ENCODE peak calls at places on chromosomes 6 and 20, in six cellular contexts. One of them, this sample, is unnamed.

GRCh38 chr6:148240463-148240845 is 102.2 kb upstream of the SASH1 start:
- DNase-seq in T follicular helper cell: no peak
- DNase-seq in left ventricle myocardium superior: peak
- DNase-seq in stimulated activated CD4-positive, alpha-beta T cell treated with anti-CD3 and anti-CD28 coated beads, Interleukin-2, amount 100 ng/mL, for 4 hours: no peak
- DNase-seq in neural crest cell: no peak
- DNase-seq in activated gamma-delta T cell treated with anti-CD3 and anti-CD28 coated beads, Interleukin-2, amount 50 U/mL, for 16 hours: no peak
- DNase-seq in this sample: no peak

GRCh38 chr20:58618694-58619540 is 32.2 kb upstream of the STX16 start:
- DNase-seq in stimulated activated CD4-positive, alpha-beta T cell treated with anti-CD3 and anti-CD28 coated beads, Interleukin-2, amount 100 ng/mL, for 4 hours: no peak
- DNase-seq in neural crest cell: no peak
- DNase-seq in activated gamma-delta T cell treated with anti-CD3 and anti-CD28 coated beads, Interleukin-2, amount 50 U/mL, for 16 hours: no peak
- DNase-seq in left ventricle myocardium superior: no peak
- DNase-seq in T follicular helper cell: no peak
- DNase-seq in this sample: no peak

GRCh38 chr20:46894971-46895905 is 595 bp downstream of the EYA2 start:
- DNase-seq in T follicular helper cell: no peak
- DNase-seq in activated gamma-delta T cell treated with anti-CD3 and anti-CD28 coated beads, Interleukin-2, amount 50 U/mL, for 16 hours: no peak
- DNase-seq in left ventricle myocardium superior: no peak
- DNase-seq in stimulated activated CD4-positive, alpha-beta T cell treated with anti-CD3 and anti-CD28 coated beads, Interleukin-2, amount 100 ng/mL, for 4 hours: no peak
- DNase-seq in neural crest cell: peak
- DNase-seq in this sample: no peak

GRCh38 chr6:108838101-108838717 is 10.0 kb upstream of the ARMC2 start:
- DNase-seq in T follicular helper cell: no peak
- DNase-seq in left ventricle myocardium superior: no peak
- DNase-seq in activated gamma-delta T cell treated with anti-CD3 and anti-CD28 coated beads, Interleukin-2, amount 50 U/mL, for 16 hours: no peak
- DNase-seq in neural crest cell: no peak
- DNase-seq in stimulated activated CD4-positive, alpha-beta T cell treated with anti-CD3 and anti-CD28 coated beads, Interleukin-2, amount 100 ng/mL, for 4 hours: no peak
- DNase-seq in this sample: peak

GRCh38 chr6:157650261-157650640 is 172.8 kb upstream of the SNX9 start:
- DNase-seq in activated gamma-delta T cell treated with anti-CD3 and anti-CD28 coated beads, Interleukin-2, amount 50 U/mL, for 16 hours: no peak
- DNase-seq in neural crest cell: no peak
- DNase-seq in left ventricle myocardium superior: peak
- DNase-seq in stimulated activated CD4-positive, alpha-beta T cell treated with anti-CD3 and anti-CD28 coated beads, Interleukin-2, amount 100 ng/mL, for 4 hours: no peak
- DNase-seq in T follicular helper cell: no peak
- DNase-seq in this sample: no peak

GRCh38 chr6:112877134-112878100 is 530.3 kb downstream of the RFPL4B start:
- DNase-seq in T follicular helper cell: no peak
- DNase-seq in stimulated activated CD4-positive, alpha-beta T cell treated with anti-CD3 and anti-CD28 coated beads, Interleukin-2, amount 100 ng/mL, for 4 hours: no peak
- DNase-seq in neural crest cell: no peak
- DNase-seq in activated gamma-delta T cell treated with anti-CD3 and anti-CD28 coated beads, Interleukin-2, amount 50 U/mL, for 16 hours: no peak
- DNase-seq in left ventricle myocardium superior: no peak
- DNase-seq in this sample: peak

GRCh38 chr20:16877053-16877554 is 128.9 kb downstream of the OTOR start:
- DNase-seq in stimulated activated CD4-positive, alpha-beta T cell treated with anti-CD3 and anti-CD28 coated beads, Interleukin-2, amount 100 ng/mL, for 4 hours: no peak
- DNase-seq in T follicular helper cell: no peak
- DNase-seq in neural crest cell: no peak
- DNase-seq in left ventricle myocardium superior: no peak
- DNase-seq in activated gamma-delta T cell treated with anti-CD3 and anti-CD28 coated beads, Interleukin-2, amount 50 U/mL, for 16 hours: no peak
- DNase-seq in this sample: no peak

GRCh38 chr6:109465772-109466171 is 10.2 kb upstream of the MICAL1 start:
- DNase-seq in stimulated activated CD4-positive, alpha-beta T cell treated with anti-CD3 and anti-CD28 coated beads, Interleukin-2, amount 100 ng/mL, for 4 hours: no peak
- DNase-seq in neural crest cell: no peak
- DNase-seq in activated gamma-delta T cell treated with anti-CD3 and anti-CD28 coated beads, Interleukin-2, amount 50 U/mL, for 16 hours: no peak
- DNase-seq in T follicular helper cell: no peak
- DNase-seq in left ventricle myocardium superior: no peak
- DNase-seq in this sample: no peak

GRCh38 chr6:2854394-2854982 is 12.8 kb upstream of the SERPINB1 start:
- DNase-seq in neural crest cell: no peak
- DNase-seq in stimulated activated CD4-positive, alpha-beta T cell treated with anti-CD3 and anti-CD28 coated beads, Interleukin-2, amount 100 ng/mL, for 4 hours: no peak
- DNase-seq in T follicular helper cell: no peak
- DNase-seq in left ventricle myocardium superior: no peak
- DNase-seq in activated gamma-delta T cell treated with anti-CD3 and anti-CD28 coated beads, Interleukin-2, amount 50 U/mL, for 16 hours: no peak
- DNase-seq in this sample: no peak

GRCh38 chr6:70375166-70375565 is 38.1 kb upstream of the FAM135A start:
- DNase-seq in activated gamma-delta T cell treated with anti-CD3 and anti-CD28 coated beads, Interleukin-2, amount 50 U/mL, for 16 hours: no peak
- DNase-seq in stimulated activated CD4-positive, alpha-beta T cell treated with anti-CD3 and anti-CD28 coated beads, Interleukin-2, amount 100 ng/mL, for 4 hours: no peak
- DNase-seq in left ventricle myocardium superior: no peak
- DNase-seq in T follicular helper cell: no peak
- DNase-seq in neural crest cell: no peak
- DNase-seq in this sample: peak

GRCh38 chr6:12275084-12275483 is 15.1 kb upstream of the EDN1 start:
- DNase-seq in stimulated activated CD4-positive, alpha-beta T cell treated with anti-CD3 and anti-CD28 coated beads, Interleukin-2, amount 100 ng/mL, for 4 hours: no peak
- DNase-seq in T follicular helper cell: no peak
- DNase-seq in neural crest cell: no peak
- DNase-seq in activated gamma-delta T cell treated with anti-CD3 and anti-CD28 coated beads, Interleukin-2, amount 50 U/mL, for 16 hours: no peak
- DNase-seq in left ventricle myocardium superior: no peak
- DNase-seq in this sample: no peak

GRCh38 chr20:32535953-32536823 is 48.9 kb downstream of the NOL4L start:
- DNase-seq in activated gamma-delta T cell treated with anti-CD3 and anti-CD28 coated beads, Interleukin-2, amount 50 U/mL, for 16 hours: peak
- DNase-seq in left ventricle myocardium superior: peak
- DNase-seq in T follicular helper cell: peak
- DNase-seq in neural crest cell: peak
- DNase-seq in stimulated activated CD4-positive, alpha-beta T cell treated with anti-CD3 and anti-CD28 coated beads, Interleukin-2, amount 100 ng/mL, for 4 hours: peak
- DNase-seq in this sample: no peak

GRCh38 chr20:35568645-35569044 is 26.8 kb downstream of the ERGIC3 start:
- DNase-seq in neural crest cell: no peak
- DNase-seq in left ventricle myocardium superior: no peak
- DNase-seq in T follicular helper cell: no peak
- DNase-seq in stimulated activated CD4-positive, alpha-beta T cell treated with anti-CD3 and anti-CD28 coated beads, Interleukin-2, amount 100 ng/mL, for 4 hours: no peak
- DNase-seq in activated gamma-delta T cell treated with anti-CD3 and anti-CD28 coated beads, Interleukin-2, amount 50 U/mL, for 16 hours: no peak
- DNase-seq in this sample: no peak

GRCh38 chr6:35710241-35710847 is 21.6 kb upstream of the FKBP5 start:
- DNase-seq in left ventricle myocardium superior: no peak
- DNase-seq in activated gamma-delta T cell treated with anti-CD3 and anti-CD28 coated beads, Interleukin-2, amount 50 U/mL, for 16 hours: no peak
- DNase-seq in T follicular helper cell: no peak
- DNase-seq in neural crest cell: no peak
- DNase-seq in stimulated activated CD4-positive, alpha-beta T cell treated with anti-CD3 and anti-CD28 coated beads, Interleukin-2, amount 100 ng/mL, for 4 hours: no peak
- DNase-seq in this sample: no peak

GRCh38 chr20:58716476-58717277 is 24.1 kb downstream of the NPEPL1 start:
- DNase-seq in neural crest cell: peak
- DNase-seq in stimulated activated CD4-positive, alpha-beta T cell treated with anti-CD3 and anti-CD28 coated beads, Interleukin-2, amount 100 ng/mL, for 4 hours: no peak
- DNase-seq in left ventricle myocardium superior: no peak
- DNase-seq in T follicular helper cell: no peak
- DNase-seq in activated gamma-delta T cell treated with anti-CD3 and anti-CD28 coated beads, Interleukin-2, amount 50 U/mL, for 16 hours: no peak
- DNase-seq in this sample: no peak

GRCh38 chr6:153059311-153059710 is 56.8 kb upstream of the MTRF1L start:
- DNase-seq in activated gamma-delta T cell treated with anti-CD3 and anti-CD28 coated beads, Interleukin-2, amount 50 U/mL, for 16 hours: no peak
- DNase-seq in T follicular helper cell: no peak
- DNase-seq in neural crest cell: no peak
- DNase-seq in left ventricle myocardium superior: no peak
- DNase-seq in stimulated activated CD4-positive, alpha-beta T cell treated with anti-CD3 and anti-CD28 coated beads, Interleukin-2, amount 100 ng/mL, for 4 hours: no peak
- DNase-seq in this sample: no peak

GRCh38 chr20:51536116-51537069 is 6.1 kb downstream of the NFATC2 start:
- DNase-seq in T follicular helper cell: no peak
- DNase-seq in activated gamma-delta T cell treated with anti-CD3 and anti-CD28 coated beads, Interleukin-2, amount 50 U/mL, for 16 hours: no peak
- DNase-seq in stimulated activated CD4-positive, alpha-beta T cell treated with anti-CD3 and anti-CD28 coated beads, Interleukin-2, amount 100 ng/mL, for 4 hours: no peak
- DNase-seq in neural crest cell: no peak
- DNase-seq in left ventricle myocardium superior: no peak
- DNase-seq in this sample: no peak

GRCh38 chr6:107715523-107716321 is 108.4 kb downstream of the SCML4 start:
- DNase-seq in left ventricle myocardium superior: no peak
- DNase-seq in neural crest cell: no peak
- DNase-seq in activated gamma-delta T cell treated with anti-CD3 and anti-CD28 coated beads, Interleukin-2, amount 50 U/mL, for 16 hours: no peak
- DNase-seq in stimulated activated CD4-positive, alpha-beta T cell treated with anti-CD3 and anti-CD28 coated beads, Interleukin-2, amount 100 ng/mL, for 4 hours: no peak
- DNase-seq in T follicular helper cell: no peak
- DNase-seq in this sample: no peak

GRCh38 chr6:35378281-35378680 is 35.9 kb downstream of the PPARD start:
- DNase-seq in stimulated activated CD4-positive, alpha-beta T cell treated with anti-CD3 and anti-CD28 coated beads, Interleukin-2, amount 100 ng/mL, for 4 hours: no peak
- DNase-seq in T follicular helper cell: no peak
- DNase-seq in neural crest cell: no peak
- DNase-seq in left ventricle myocardium superior: no peak
- DNase-seq in activated gamma-delta T cell treated with anti-CD3 and anti-CD28 coated beads, Interleukin-2, amount 50 U/mL, for 16 hours: no peak
- DNase-seq in this sample: no peak

GRCh38 chr6:51959744-51960383 is 127.5 kb downstream of the PKHD1 start:
- DNase-seq in activated gamma-delta T cell treated with anti-CD3 and anti-CD28 coated beads, Interleukin-2, amount 50 U/mL, for 16 hours: no peak
- DNase-seq in left ventricle myocardium superior: peak
- DNase-seq in neural crest cell: peak
- DNase-seq in stimulated activated CD4-positive, alpha-beta T cell treated with anti-CD3 and anti-CD28 coated beads, Interleukin-2, amount 100 ng/mL, for 4 hours: no peak
- DNase-seq in T follicular helper cell: no peak
- DNase-seq in this sample: peak

GRCh38 chr6:136526196-136526930 is 23.9 kb downstream of the MAP7 start:
- DNase-seq in left ventricle myocardium superior: peak
- DNase-seq in neural crest cell: peak
- DNase-seq in activated gamma-delta T cell treated with anti-CD3 and anti-CD28 coated beads, Interleukin-2, amount 50 U/mL, for 16 hours: no peak
- DNase-seq in stimulated activated CD4-positive, alpha-beta T cell treated with anti-CD3 and anti-CD28 coated beads, Interleukin-2, amount 100 ng/mL, for 4 hours: no peak
- DNase-seq in T follicular helper cell: no peak
- DNase-seq in this sample: no peak

GRCh38 chr6:143279385-143279784 is 171.1 kb downstream of the ADAT2 start:
- DNase-seq in T follicular helper cell: no peak
- DNase-seq in stimulated activated CD4-positive, alpha-beta T cell treated with anti-CD3 and anti-CD28 coated beads, Interleukin-2, amount 100 ng/mL, for 4 hours: no peak
- DNase-seq in activated gamma-delta T cell treated with anti-CD3 and anti-CD28 coated beads, Interleukin-2, amount 50 U/mL, for 16 hours: no peak
- DNase-seq in left ventricle myocardium superior: no peak
- DNase-seq in neural crest cell: no peak
- DNase-seq in this sample: no peak

GRCh38 chr6:3850451-3851203 is 1.5 kb downstream of the FAM50B start:
- DNase-seq in activated gamma-delta T cell treated with anti-CD3 and anti-CD28 coated beads, Interleukin-2, amount 50 U/mL, for 16 hours: peak
- DNase-seq in stimulated activated CD4-positive, alpha-beta T cell treated with anti-CD3 and anti-CD28 coated beads, Interleukin-2, amount 100 ng/mL, for 4 hours: no peak
- DNase-seq in T follicular helper cell: no peak
- DNase-seq in left ventricle myocardium superior: peak
- DNase-seq in neural crest cell: no peak
- DNase-seq in this sample: no peak

GRCh38 chr20:36584018-36584481 is 10.7 kb downstream of the TGIF2 start:
- DNase-seq in stimulated activated CD4-positive, alpha-beta T cell treated with anti-CD3 and anti-CD28 coated beads, Interleukin-2, amount 100 ng/mL, for 4 hours: no peak
- DNase-seq in left ventricle myocardium superior: no peak
- DNase-seq in activated gamma-delta T cell treated with anti-CD3 and anti-CD28 coated beads, Interleukin-2, amount 50 U/mL, for 16 hours: no peak
- DNase-seq in T follicular helper cell: no peak
- DNase-seq in neural crest cell: no peak
- DNase-seq in this sample: no peak

GRCh38 chr6:82361631-82362030 is 2.0 kb upstream of the TPBG start:
- DNase-seq in activated gamma-delta T cell treated with anti-CD3 and anti-CD28 coated beads, Interleukin-2, amount 50 U/mL, for 16 hours: no peak
- DNase-seq in T follicular helper cell: no peak
- DNase-seq in neural crest cell: no peak
- DNase-seq in stimulated activated CD4-positive, alpha-beta T cell treated with anti-CD3 and anti-CD28 coated beads, Interleukin-2, amount 100 ng/mL, for 4 hours: no peak
- DNase-seq in left ventricle myocardium superior: no peak
- DNase-seq in this sample: no peak

GRCh38 chr20:5180421-5180820 is 53.6 kb downstream of the CDS2 start:
- DNase-seq in left ventricle myocardium superior: no peak
- DNase-seq in neural crest cell: no peak
- DNase-seq in stimulated activated CD4-positive, alpha-beta T cell treated with anti-CD3 and anti-CD28 coated beads, Interleukin-2, amount 100 ng/mL, for 4 hours: no peak
- DNase-seq in T follicular helper cell: no peak
- DNase-seq in activated gamma-delta T cell treated with anti-CD3 and anti-CD28 coated beads, Interleukin-2, amount 50 U/mL, for 16 hours: no peak
- DNase-seq in this sample: no peak

GRCh38 chr6:1679691-1680068 is 70.0 kb downstream of the FOXC1 start:
- DNase-seq in activated gamma-delta T cell treated with anti-CD3 and anti-CD28 coated beads, Interleukin-2, amount 50 U/mL, for 16 hours: no peak
- DNase-seq in stimulated activated CD4-positive, alpha-beta T cell treated with anti-CD3 and anti-CD28 coated beads, Interleukin-2, amount 100 ng/mL, for 4 hours: no peak
- DNase-seq in left ventricle myocardium superior: no peak
- DNase-seq in neural crest cell: no peak
- DNase-seq in T follicular helper cell: no peak
- DNase-seq in this sample: no peak

GRCh38 chr20:57708694-57709673 is 831 bp downstream of the PMEPA1 start:
- DNase-seq in T follicular helper cell: peak
- DNase-seq in neural crest cell: no peak
- DNase-seq in left ventricle myocardium superior: peak
- DNase-seq in activated gamma-delta T cell treated with anti-CD3 and anti-CD28 coated beads, Interleukin-2, amount 50 U/mL, for 16 hours: peak
- DNase-seq in stimulated activated CD4-positive, alpha-beta T cell treated with anti-CD3 and anti-CD28 coated beads, Interleukin-2, amount 100 ng/mL, for 4 hours: peak
- DNase-seq in this sample: no peak

GRCh38 chr6:22455378-22455777 is 114.0 kb upstream of the HDGFL1 start:
- DNase-seq in activated gamma-delta T cell treated with anti-CD3 and anti-CD28 coated beads, Interleukin-2, amount 50 U/mL, for 16 hours: no peak
- DNase-seq in neural crest cell: no peak
- DNase-seq in left ventricle myocardium superior: no peak
- DNase-seq in stimulated activated CD4-positive, alpha-beta T cell treated with anti-CD3 and anti-CD28 coated beads, Interleukin-2, amount 100 ng/mL, for 4 hours: no peak
- DNase-seq in T follicular helper cell: no peak
- DNase-seq in this sample: no peak

GRCh38 chr6:150694889-150695288 is 95.2 kb downstream of the PLEKHG1 start:
- DNase-seq in neural crest cell: no peak
- DNase-seq in left ventricle myocardium superior: no peak
- DNase-seq in T follicular helper cell: no peak
- DNase-seq in stimulated activated CD4-positive, alpha-beta T cell treated with anti-CD3 and anti-CD28 coated beads, Interleukin-2, amount 100 ng/mL, for 4 hours: no peak
- DNase-seq in activated gamma-delta T cell treated with anti-CD3 and anti-CD28 coated beads, Interleukin-2, amount 50 U/mL, for 16 hours: no peak
- DNase-seq in this sample: no peak

GRCh38 chr6:169145476-169145875 is 108.2 kb downstream of the THBS2 start:
- DNase-seq in stimulated activated CD4-positive, alpha-beta T cell treated with anti-CD3 and anti-CD28 coated beads, Interleukin-2, amount 100 ng/mL, for 4 hours: no peak
- DNase-seq in neural crest cell: no peak
- DNase-seq in T follicular helper cell: no peak
- DNase-seq in activated gamma-delta T cell treated with anti-CD3 and anti-CD28 coated beads, Interleukin-2, amount 50 U/mL, for 16 hours: no peak
- DNase-seq in left ventricle myocardium superior: no peak
- DNase-seq in this sample: no peak

GRCh38 chr6:33812669-33813068 is 8.9 kb upstream of the MLN start:
- DNase-seq in stimulated activated CD4-positive, alpha-beta T cell treated with anti-CD3 and anti-CD28 coated beads, Interleukin-2, amount 100 ng/mL, for 4 hours: no peak
- DNase-seq in T follicular helper cell: no peak
- DNase-seq in left ventricle myocardium superior: peak
- DNase-seq in neural crest cell: peak
- DNase-seq in activated gamma-delta T cell treated with anti-CD3 and anti-CD28 coated beads, Interleukin-2, amount 50 U/mL, for 16 hours: no peak
- DNase-seq in this sample: peak

GRCh38 chr6:56021943-56022342 is 146.6 kb upstream of the BMP5 start:
- DNase-seq in T follicular helper cell: no peak
- DNase-seq in stimulated activated CD4-positive, alpha-beta T cell treated with anti-CD3 and anti-CD28 coated beads, Interleukin-2, amount 100 ng/mL, for 4 hours: no peak
- DNase-seq in activated gamma-delta T cell treated with anti-CD3 and anti-CD28 coated beads, Interleukin-2, amount 50 U/mL, for 16 hours: no peak
- DNase-seq in neural crest cell: no peak
- DNase-seq in left ventricle myocardium superior: no peak
- DNase-seq in this sample: no peak

GRCh38 chr20:54048489-54048888 is 21.9 kb downstream of the BCAS1 start:
- DNase-seq in neural crest cell: no peak
- DNase-seq in stimulated activated CD4-positive, alpha-beta T cell treated with anti-CD3 and anti-CD28 coated beads, Interleukin-2, amount 100 ng/mL, for 4 hours: no peak
- DNase-seq in activated gamma-delta T cell treated with anti-CD3 and anti-CD28 coated beads, Interleukin-2, amount 50 U/mL, for 16 hours: no peak
- DNase-seq in T follicular helper cell: no peak
- DNase-seq in left ventricle myocardium superior: no peak
- DNase-seq in this sample: no peak

GRCh38 chr20:21739682-21740081 is 34.2 kb downstream of the PAX1 start:
- DNase-seq in neural crest cell: no peak
- DNase-seq in T follicular helper cell: no peak
- DNase-seq in stimulated activated CD4-positive, alpha-beta T cell treated with anti-CD3 and anti-CD28 coated beads, Interleukin-2, amount 100 ng/mL, for 4 hours: no peak
- DNase-seq in left ventricle myocardium superior: no peak
- DNase-seq in activated gamma-delta T cell treated with anti-CD3 and anti-CD28 coated beads, Interleukin-2, amount 50 U/mL, for 16 hours: no peak
- DNase-seq in this sample: no peak

GRCh38 chr6:101296184-101296583 is 97.3 kb upstream of the GRIK2 start:
- DNase-seq in left ventricle myocardium superior: no peak
- DNase-seq in T follicular helper cell: no peak
- DNase-seq in stimulated activated CD4-positive, alpha-beta T cell treated with anti-CD3 and anti-CD28 coated beads, Interleukin-2, amount 100 ng/mL, for 4 hours: no peak
- DNase-seq in activated gamma-delta T cell treated with anti-CD3 and anti-CD28 coated beads, Interleukin-2, amount 50 U/mL, for 16 hours: no peak
- DNase-seq in neural crest cell: no peak
- DNase-seq in this sample: no peak

GRCh38 chr6:119349041-119349340 is 570 bp downstream of the MAN1A1 start:
- DNase-seq in left ventricle myocardium superior: no peak
- DNase-seq in neural crest cell: peak
- DNase-seq in stimulated activated CD4-positive, alpha-beta T cell treated with anti-CD3 and anti-CD28 coated beads, Interleukin-2, amount 100 ng/mL, for 4 hours: no peak
- DNase-seq in activated gamma-delta T cell treated with anti-CD3 and anti-CD28 coated beads, Interleukin-2, amount 50 U/mL, for 16 hours: no peak
- DNase-seq in T follicular helper cell: no peak
- DNase-seq in this sample: no peak

GRCh38 chr6:71476371-71476770 is 187.8 kb downstream of the OGFRL1 start:
- DNase-seq in left ventricle myocardium superior: no peak
- DNase-seq in stimulated activated CD4-positive, alpha-beta T cell treated with anti-CD3 and anti-CD28 coated beads, Interleukin-2, amount 100 ng/mL, for 4 hours: no peak
- DNase-seq in activated gamma-delta T cell treated with anti-CD3 and anti-CD28 coated beads, Interleukin-2, amount 50 U/mL, for 16 hours: no peak
- DNase-seq in T follicular helper cell: no peak
- DNase-seq in neural crest cell: no peak
- DNase-seq in this sample: no peak

GRCh38 chr20:37202267-37202943 is 23.1 kb upstream of the MROH8 start:
- DNase-seq in neural crest cell: peak
- DNase-seq in activated gamma-delta T cell treated with anti-CD3 and anti-CD28 coated beads, Interleukin-2, amount 50 U/mL, for 16 hours: no peak
- DNase-seq in stimulated activated CD4-positive, alpha-beta T cell treated with anti-CD3 and anti-CD28 coated beads, Interleukin-2, amount 100 ng/mL, for 4 hours: no peak
- DNase-seq in T follicular helper cell: no peak
- DNase-seq in left ventricle myocardium superior: no peak
- DNase-seq in this sample: peak